ENCODE peak calls at places on chromosomes 12 and 14, in six cellular contexts. One of them, this sample, is unnamed.

GRCh38 chr12:1357171-1357570 is 237.2 kb downstream of the FBXL14 start:
- DNase-seq in stomach: no peak
- DNase-seq in astrocyte of the spinal cord: peak
- DNase-seq in GM12878: no peak
- DNase-seq in heart right ventricle: no peak
- DNase-seq in heart left ventricle: no peak
- DNase-seq in this sample: no peak

GRCh38 chr12:116246490-116247179 is 30.9 kb downstream of the MED13L start:
- DNase-seq in stomach: no peak
- DNase-seq in heart right ventricle: no peak
- DNase-seq in GM12878: no peak
- DNase-seq in astrocyte of the spinal cord: no peak
- DNase-seq in heart left ventricle: no peak
- DNase-seq in this sample: no peak

GRCh38 chr12:54082402-54082892 is 28.8 kb downstream of the HOXC4 start:
- DNase-seq in heart left ventricle: no peak
- DNase-seq in stomach: peak
- DNase-seq in heart right ventricle: no peak
- DNase-seq in astrocyte of the spinal cord: peak
- DNase-seq in GM12878: no peak
- DNase-seq in this sample: no peak

GRCh38 chr14:50335389-50335788 is 23.3 kb downstream of the DMAC2L start:
- DNase-seq in astrocyte of the spinal cord: peak
- DNase-seq in GM12878: no peak
- DNase-seq in heart left ventricle: peak
- DNase-seq in heart right ventricle: peak
- DNase-seq in stomach: no peak
- DNase-seq in this sample: peak

GRCh38 chr14:37590810-37591139 is 4.3 kb downstream of the FOXA1 start:
- DNase-seq in heart left ventricle: no peak
- DNase-seq in astrocyte of the spinal cord: no peak
- DNase-seq in stomach: no peak
- DNase-seq in GM12878: no peak
- DNase-seq in heart right ventricle: no peak
- DNase-seq in this sample: no peak

GRCh38 chr14:22319526-22320352 is 269.3 kb downstream of the DAD1 start:
- DNase-seq in heart left ventricle: peak
- DNase-seq in GM12878: peak
- DNase-seq in stomach: peak
- DNase-seq in astrocyte of the spinal cord: peak
- DNase-seq in heart right ventricle: peak
- DNase-seq in this sample: peak

GRCh38 chr12:93169536-93169935 is 208.2 kb upstream of the NUDT4 start:
- DNase-seq in GM12878: no peak
- DNase-seq in stomach: no peak
- DNase-seq in astrocyte of the spinal cord: no peak
- DNase-seq in heart right ventricle: no peak
- DNase-seq in heart left ventricle: no peak
- DNase-seq in this sample: no peak

GRCh38 chr14:68865542-68865941 is 72.7 kb upstream of the ZFP36L1 start:
- DNase-seq in heart left ventricle: no peak
- DNase-seq in heart right ventricle: no peak
- DNase-seq in stomach: no peak
- DNase-seq in astrocyte of the spinal cord: no peak
- DNase-seq in GM12878: no peak
- DNase-seq in this sample: no peak

GRCh38 chr12:100435948-100436347 is 37.7 kb upstream of the NR1H4 start:
- DNase-seq in heart left ventricle: no peak
- DNase-seq in heart right ventricle: no peak
- DNase-seq in astrocyte of the spinal cord: no peak
- DNase-seq in stomach: no peak
- DNase-seq in GM12878: no peak
- DNase-seq in this sample: no peak

GRCh38 chr14:23613242-23614070 is 22.7 kb upstream of the DHRS2 start:
- DNase-seq in astrocyte of the spinal cord: no peak
- DNase-seq in GM12878: no peak
- DNase-seq in stomach: no peak
- DNase-seq in heart left ventricle: no peak
- DNase-seq in heart right ventricle: no peak
- DNase-seq in this sample: no peak

GRCh38 chr14:93315575-93315974 is 17.3 kb downstream of the BTBD7 start:
- DNase-seq in stomach: no peak
- DNase-seq in GM12878: no peak
- DNase-seq in heart right ventricle: no peak
- DNase-seq in astrocyte of the spinal cord: no peak
- DNase-seq in heart left ventricle: no peak
- DNase-seq in this sample: no peak

DNA sequence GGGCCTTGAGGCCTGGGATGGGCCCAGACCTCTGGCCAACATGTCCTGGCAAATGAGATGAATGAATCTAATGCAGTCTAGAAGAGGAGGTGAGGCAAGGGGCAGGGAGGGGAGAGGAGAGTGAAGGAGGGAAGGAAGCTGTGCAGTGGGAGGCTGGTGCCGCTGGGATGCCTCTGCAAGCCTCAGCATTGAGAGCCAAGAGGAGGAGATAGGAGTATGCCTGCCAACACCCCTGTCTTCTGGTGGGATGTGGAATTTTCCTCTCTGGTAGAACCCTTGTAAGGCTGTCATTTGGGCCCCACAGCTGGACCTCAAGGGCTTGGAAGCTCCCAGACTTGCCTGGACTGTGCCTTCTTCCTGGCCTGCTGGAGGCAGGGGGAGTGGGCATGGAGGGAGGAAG is 21.9 kb downstream of the KRT80 start:
- DNase-seq in astrocyte of the spinal cord: no peak
- DNase-seq in GM12878: no peak
- DNase-seq in heart left ventricle: no peak
- DNase-seq in heart right ventricle: no peak
- DNase-seq in stomach: no peak
- DNase-seq in this sample: no peak
- TF ChIP-seq CTCF in astrocyte of the spinal cord: no peak
- TF ChIP-seq CTCF in GM12878: no peak
- TF ChIP-seq CTCF in heart left ventricle: no peak
- TF ChIP-seq CTCF in heart right ventricle: no peak
- TF ChIP-seq CTCF in stomach: no peak
- TF ChIP-seq CTCF in this sample: no peak

GRCh38 chr14:39576258-39576657 is 144.0 kb upstream of the FBXO33 start:
- DNase-seq in astrocyte of the spinal cord: peak
- DNase-seq in GM12878: no peak
- DNase-seq in heart left ventricle: no peak
- DNase-seq in stomach: no peak
- DNase-seq in heart right ventricle: no peak
- DNase-seq in this sample: no peak

GRCh38 chr14:39576726-39577125 is 144.5 kb upstream of the FBXO33 start:
- DNase-seq in astrocyte of the spinal cord: peak
- DNase-seq in heart right ventricle: no peak
- DNase-seq in stomach: no peak
- DNase-seq in heart left ventricle: no peak
- DNase-seq in GM12878: no peak
- DNase-seq in this sample: no peak

GRCh38 chr14:39582028-39582654 is 149.9 kb upstream of the FBXO33 start:
- DNase-seq in heart right ventricle: no peak
- DNase-seq in GM12878: no peak
- DNase-seq in stomach: no peak
- DNase-seq in astrocyte of the spinal cord: no peak
- DNase-seq in heart left ventricle: no peak
- DNase-seq in this sample: no peak

GRCh38 chr14:39581474-39581873 is 149.2 kb upstream of the FBXO33 start:
- DNase-seq in stomach: no peak
- DNase-seq in heart left ventricle: no peak
- DNase-seq in astrocyte of the spinal cord: peak
- DNase-seq in GM12878: no peak
- DNase-seq in heart right ventricle: no peak
- DNase-seq in this sample: no peak
- TF ChIP-seq CTCF in stomach: no peak
- TF ChIP-seq CTCF in heart left ventricle: peak
- TF ChIP-seq CTCF in astrocyte of the spinal cord: peak
- TF ChIP-seq CTCF in GM12878: no peak
- TF ChIP-seq CTCF in heart right ventricle: no peak
- TF ChIP-seq CTCF in this sample: no peak

DNA sequence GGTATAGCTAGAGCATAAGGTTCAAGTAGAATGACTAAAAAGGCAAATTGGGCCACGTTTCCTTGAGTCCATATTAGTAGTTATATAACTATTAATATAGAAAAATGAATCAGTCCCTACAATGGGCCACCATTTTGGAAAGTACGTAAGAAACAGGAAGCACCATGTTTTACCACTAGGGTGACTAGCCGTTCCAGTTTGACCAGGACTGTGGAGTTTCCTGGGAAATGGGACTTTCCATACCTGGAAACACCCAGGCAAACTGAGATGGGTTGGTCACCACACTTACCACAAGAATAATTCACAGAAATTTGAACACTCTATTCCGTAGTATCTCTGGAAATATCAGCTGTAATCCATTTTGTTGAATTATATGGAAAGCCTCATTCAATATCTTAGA is 2.1 kb upstream of the MAGOHB start:
- DNase-seq in GM12878: no peak
- DNase-seq in stomach: no peak
- DNase-seq in astrocyte of the spinal cord: no peak
- DNase-seq in heart right ventricle: no peak
- DNase-seq in heart left ventricle: no peak
- DNase-seq in this sample: no peak
- TF ChIP-seq CTCF in GM12878: no peak
- TF ChIP-seq CTCF in stomach: no peak
- TF ChIP-seq CTCF in astrocyte of the spinal cord: no peak
- TF ChIP-seq CTCF in heart right ventricle: no peak
- TF ChIP-seq CTCF in heart left ventricle: no peak
- TF ChIP-seq CTCF in this sample: no peak

GRCh38 chr14:64825498-64825897 is 54.2 kb downstream of the SPTB start:
- DNase-seq in heart right ventricle: peak
- DNase-seq in astrocyte of the spinal cord: no peak
- DNase-seq in heart left ventricle: peak
- DNase-seq in GM12878: no peak
- DNase-seq in stomach: no peak
- DNase-seq in this sample: no peak

GRCh38 chr14:64826333-64826732 is 53.4 kb downstream of the SPTB start:
- DNase-seq in GM12878: no peak
- DNase-seq in heart right ventricle: no peak
- DNase-seq in stomach: no peak
- DNase-seq in astrocyte of the spinal cord: no peak
- DNase-seq in heart left ventricle: no peak
- DNase-seq in this sample: no peak

GRCh38 chr14:64828096-64828495 is 51.6 kb downstream of the SPTB start:
- DNase-seq in GM12878: no peak
- DNase-seq in astrocyte of the spinal cord: no peak
- DNase-seq in heart left ventricle: no peak
- DNase-seq in heart right ventricle: no peak
- DNase-seq in stomach: no peak
- DNase-seq in this sample: no peak

GRCh38 chr14:64825006-64825405 is 54.7 kb downstream of the SPTB start:
- DNase-seq in GM12878: no peak
- DNase-seq in heart right ventricle: no peak
- DNase-seq in stomach: no peak
- DNase-seq in astrocyte of the spinal cord: no peak
- DNase-seq in heart left ventricle: no peak
- DNase-seq in this sample: no peak

GRCh38 chr14:64826845-64827244 is 52.9 kb downstream of the SPTB start:
- DNase-seq in GM12878: no peak
- DNase-seq in heart right ventricle: no peak
- DNase-seq in heart left ventricle: no peak
- DNase-seq in stomach: no peak
- DNase-seq in astrocyte of the spinal cord: no peak
- DNase-seq in this sample: no peak
- TF ChIP-seq CTCF in GM12878: no peak
- TF ChIP-seq CTCF in heart right ventricle: no peak
- TF ChIP-seq CTCF in heart left ventricle: no peak
- TF ChIP-seq CTCF in stomach: no peak
- TF ChIP-seq CTCF in astrocyte of the spinal cord: no peak
- TF ChIP-seq CTCF in this sample: no peak

GRCh38 chr14:59004012-59004411 is 184.5 kb upstream of the DAAM1 start:
- DNase-seq in GM12878: no peak
- DNase-seq in heart right ventricle: no peak
- DNase-seq in heart left ventricle: no peak
- DNase-seq in astrocyte of the spinal cord: no peak
- DNase-seq in stomach: no peak
- DNase-seq in this sample: no peak
- TF ChIP-seq CTCF in GM12878: no peak
- TF ChIP-seq CTCF in heart right ventricle: no peak
- TF ChIP-seq CTCF in heart left ventricle: no peak
- TF ChIP-seq CTCF in astrocyte of the spinal cord: peak
- TF ChIP-seq CTCF in stomach: no peak
- TF ChIP-seq CTCF in this sample: no peak

GRCh38 chr14:32366256-32366655 is 37.2 kb downstream of the AKAP6 start:
- DNase-seq in stomach: no peak
- DNase-seq in astrocyte of the spinal cord: peak
- DNase-seq in GM12878: no peak
- DNase-seq in heart right ventricle: no peak
- DNase-seq in heart left ventricle: no peak
- DNase-seq in this sample: no peak
- TF ChIP-seq CTCF in stomach: no peak
- TF ChIP-seq CTCF in astrocyte of the spinal cord: peak
- TF ChIP-seq CTCF in GM12878: no peak
- TF ChIP-seq CTCF in heart right ventricle: peak
- TF ChIP-seq CTCF in heart left ventricle: no peak
- TF ChIP-seq CTCF in this sample: no peak

GRCh38 chr12:13164859-13165577 is 31.5 kb upstream of the EMP1 start:
- DNase-seq in heart left ventricle: no peak
- DNase-seq in heart right ventricle: no peak
- DNase-seq in stomach: no peak
- DNase-seq in astrocyte of the spinal cord: no peak
- DNase-seq in GM12878: no peak
- DNase-seq in this sample: no peak

GRCh38 chr12:13163868-13164267 is 32.7 kb upstream of the EMP1 start:
- DNase-seq in heart right ventricle: no peak
- DNase-seq in heart left ventricle: no peak
- DNase-seq in stomach: no peak
- DNase-seq in GM12878: no peak
- DNase-seq in astrocyte of the spinal cord: no peak
- DNase-seq in this sample: no peak

GRCh38 chr12:13162904-13163303 is 33.6 kb upstream of the EMP1 start:
- DNase-seq in GM12878: no peak
- DNase-seq in astrocyte of the spinal cord: no peak
- DNase-seq in heart right ventricle: no peak
- DNase-seq in heart left ventricle: no peak
- DNase-seq in stomach: no peak
- DNase-seq in this sample: no peak

GRCh38 chr12:13164271-13164670 is 32.3 kb upstream of the EMP1 start:
- DNase-seq in stomach: no peak
- DNase-seq in heart left ventricle: no peak
- DNase-seq in heart right ventricle: no peak
- DNase-seq in GM12878: no peak
- DNase-seq in astrocyte of the spinal cord: no peak
- DNase-seq in this sample: no peak

DNA sequence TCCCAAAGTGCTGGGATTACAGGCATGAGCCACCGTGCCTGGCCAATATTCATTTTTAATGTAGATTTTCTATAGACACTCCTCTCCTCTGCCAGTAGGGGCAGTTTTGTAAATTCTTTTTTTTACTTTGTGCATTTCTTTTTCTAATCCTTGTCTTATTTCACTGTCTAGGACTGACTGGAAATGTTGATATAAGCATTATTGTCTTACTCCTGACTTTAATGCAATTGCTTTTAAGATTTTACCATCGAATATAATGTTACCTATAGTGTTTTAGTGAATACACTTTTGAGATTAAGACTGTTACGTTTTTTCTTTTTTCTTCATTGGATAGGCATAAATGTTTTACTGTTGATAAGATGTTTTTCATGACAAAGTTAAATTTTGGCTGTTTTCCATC is 35.4 kb upstream of the EMP1 start:
- DNase-seq in stomach: no peak
- DNase-seq in astrocyte of the spinal cord: no peak
- DNase-seq in GM12878: no peak
- DNase-seq in heart left ventricle: no peak
- DNase-seq in heart right ventricle: no peak
- DNase-seq in this sample: no peak
- TF ChIP-seq CTCF in stomach: no peak
- TF ChIP-seq CTCF in astrocyte of the spinal cord: peak
- TF ChIP-seq CTCF in GM12878: no peak
- TF ChIP-seq CTCF in heart left ventricle: no peak
- TF ChIP-seq CTCF in heart right ventricle: no peak
- TF ChIP-seq CTCF in this sample: no peak

This sample was measured in tibial artery.